ENCODE peak calls at places on chromosomes 7 and 10, in five cellular contexts. One of them, this sample, is unnamed.

GRCh38 chr10:77681839-77682238 is 44.2 kb upstream of the KCNMA1 start:
- DNase-seq in Calu3: no peak
- DNase-seq in OCI-LY7: no peak
- DNase-seq in DND-41: no peak
- DNase-seq in fibroblast of villous mesenchyme: no peak
- DNase-seq in this sample: no peak

GRCh38 chr7:70040971-70041766 is 442.9 kb downstream of the AUTS2 start:
- DNase-seq in Calu3: no peak
- DNase-seq in OCI-LY7: peak; percentile 28
- DNase-seq in DND-41: no peak
- DNase-seq in fibroblast of villous mesenchyme: peak; percentile 17
- DNase-seq in this sample: peak; percentile 40

GRCh38 chr10:4352566-4352961 is 473.4 kb upstream of the AKR1E2 start:
- DNase-seq in DND-41: no peak
- DNase-seq in fibroblast of villous mesenchyme: peak; percentile 90
- DNase-seq in Calu3: peak; percentile 13
- DNase-seq in OCI-LY7: no peak
- DNase-seq in this sample: peak; percentile 72

GRCh38 chr7:141466151-141466904 is 84.9 kb upstream of the AGK start:
- DNase-seq in DND-41: no peak
- DNase-seq in OCI-LY7: no peak
- DNase-seq in Calu3: no peak
- DNase-seq in fibroblast of villous mesenchyme: no peak
- DNase-seq in this sample: no peak

GRCh38 chr7:155362380-155363145 is 64.9 kb downstream of the INSIG1 start:
- DNase-seq in fibroblast of villous mesenchyme: no peak
- DNase-seq in Calu3: no peak
- DNase-seq in OCI-LY7: no peak
- DNase-seq in DND-41: no peak
- DNase-seq in this sample: no peak

GRCh38 chr10:124156524-124157225 is 63.3 kb upstream of the CHST15 start:
- DNase-seq in Calu3: peak; percentile 6
- DNase-seq in fibroblast of villous mesenchyme: no peak
- DNase-seq in OCI-LY7: peak; percentile 29
- DNase-seq in DND-41: no peak
- DNase-seq in this sample: no peak

GRCh38 chr10:62620491-62620890 is 184.0 kb upstream of the ADO start:
- DNase-seq in DND-41: no peak
- DNase-seq in fibroblast of villous mesenchyme: no peak
- DNase-seq in Calu3: no peak
- DNase-seq in OCI-LY7: peak; percentile 38
- DNase-seq in this sample: no peak

GRCh38 chr7:87784424-87784823 is 91.7 kb downstream of the SLC25A40 start:
- DNase-seq in OCI-LY7: peak; percentile 4
- DNase-seq in Calu3: no peak
- DNase-seq in DND-41: no peak
- DNase-seq in fibroblast of villous mesenchyme: peak; percentile 4
- DNase-seq in this sample: peak; percentile 18

GRCh38 chr10:72694476-72695369 is 2.8 kb downstream of the MCU start:
- DNase-seq in fibroblast of villous mesenchyme: peak; percentile 52
- DNase-seq in Calu3: peak; percentile 37
- DNase-seq in OCI-LY7: peak; percentile 33
- DNase-seq in DND-41: no peak
- DNase-seq in this sample: peak; percentile 75

GRCh38 chr10:101228682-101229274 is 485 bp downstream of the LBX1 start:
- DNase-seq in Calu3: no peak
- DNase-seq in DND-41: no peak
- DNase-seq in OCI-LY7: no peak
- DNase-seq in fibroblast of villous mesenchyme: no peak
- DNase-seq in this sample: no peak

GRCh38 chr10:132994371-132994796 is 52.0 kb upstream of the CFAP46 start:
- DNase-seq in fibroblast of villous mesenchyme: peak; percentile 16
- DNase-seq in DND-41: no peak
- DNase-seq in OCI-LY7: no peak
- DNase-seq in Calu3: no peak
- DNase-seq in this sample: peak; percentile 13

GRCh38 chr7:140375808-140376730 is 22.3 kb downstream of the SLC37A3 start:
- DNase-seq in fibroblast of villous mesenchyme: no peak
- DNase-seq in OCI-LY7: no peak
- DNase-seq in Calu3: no peak
- DNase-seq in DND-41: peak; percentile 54
- DNase-seq in this sample: no peak

GRCh38 chr7:146359181-146359580 is 242.6 kb downstream of the CNTNAP2 start:
- DNase-seq in fibroblast of villous mesenchyme: no peak
- DNase-seq in OCI-LY7: no peak
- DNase-seq in Calu3: no peak
- DNase-seq in DND-41: no peak
- DNase-seq in this sample: no peak

GRCh38 chr7:155860840-155861479 is 48.7 kb upstream of the SHH start:
- DNase-seq in Calu3: peak; percentile 88
- DNase-seq in OCI-LY7: no peak
- DNase-seq in DND-41: no peak
- DNase-seq in fibroblast of villous mesenchyme: peak; percentile 34
- DNase-seq in this sample: peak; percentile 72

GRCh38 chr10:70578371-70578947 is 24.1 kb downstream of the PRF1 start:
- DNase-seq in DND-41: peak; percentile 83
- DNase-seq in OCI-LY7: peak; percentile 70
- DNase-seq in Calu3: peak; percentile 86
- DNase-seq in fibroblast of villous mesenchyme: peak; percentile 59
- DNase-seq in this sample: peak; percentile 48

GRCh38 chr10:36118289-36118688 is 476.2 kb upstream of the FZD8 start:
- DNase-seq in Calu3: no peak
- DNase-seq in fibroblast of villous mesenchyme: no peak
- DNase-seq in OCI-LY7: no peak
- DNase-seq in DND-41: no peak
- DNase-seq in this sample: no peak

GRCh38 chr7:133024604-133025003 is 57.3 kb downstream of the CHCHD3 start:
- DNase-seq in OCI-LY7: no peak
- DNase-seq in DND-41: no peak
- DNase-seq in Calu3: no peak
- DNase-seq in fibroblast of villous mesenchyme: no peak
- DNase-seq in this sample: no peak

GRCh38 chr7:84384417-84384816 is 189.8 kb upstream of the SEMA3A start:
- DNase-seq in fibroblast of villous mesenchyme: no peak
- DNase-seq in DND-41: no peak
- DNase-seq in Calu3: no peak
- DNase-seq in OCI-LY7: no peak
- DNase-seq in this sample: no peak

GRCh38 chr10:123624086-123624485 is 42.1 kb upstream of the GPR26 start:
- DNase-seq in Calu3: no peak
- DNase-seq in OCI-LY7: no peak
- DNase-seq in DND-41: no peak
- DNase-seq in fibroblast of villous mesenchyme: no peak
- DNase-seq in this sample: no peak

GRCh38 chr10:5968681-5969453 is 8.5 kb downstream of the IL15RA start:
- DNase-seq in Calu3: peak; percentile 76
- DNase-seq in fibroblast of villous mesenchyme: no peak
- DNase-seq in DND-41: no peak
- DNase-seq in OCI-LY7: no peak
- DNase-seq in this sample: no peak

GRCh38 chr7:103748680-103749079 is 240.8 kb downstream of the RELN start:
- DNase-seq in fibroblast of villous mesenchyme: no peak
- DNase-seq in Calu3: no peak
- DNase-seq in DND-41: no peak
- DNase-seq in OCI-LY7: no peak
- DNase-seq in this sample: no peak

GRCh38 chr7:103751476-103751875 is 238.0 kb downstream of the RELN start:
- DNase-seq in OCI-LY7: no peak
- DNase-seq in Calu3: no peak
- DNase-seq in fibroblast of villous mesenchyme: no peak
- DNase-seq in DND-41: no peak
- DNase-seq in this sample: no peak

DNA sequence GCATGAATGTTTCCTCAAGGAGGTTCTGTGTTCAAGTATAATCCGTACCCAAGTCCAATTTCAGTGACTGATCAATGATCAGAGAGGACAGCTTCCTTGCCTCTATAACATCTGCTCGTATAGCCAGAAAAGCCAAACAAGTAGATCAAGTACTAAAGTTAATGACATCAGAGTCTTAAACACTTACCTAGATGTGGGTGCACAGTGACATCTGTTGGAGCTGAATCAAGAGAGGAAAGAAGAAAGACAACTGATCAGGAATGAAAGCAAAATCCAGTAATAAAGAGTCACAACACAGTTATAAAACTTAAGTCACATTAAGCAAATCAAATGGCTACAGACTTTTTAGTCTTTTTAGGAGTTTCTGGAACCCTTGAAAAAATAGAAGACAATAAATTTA is 236.5 kb downstream of the RELN start:
- DNase-seq in OCI-LY7: no peak
- DNase-seq in Calu3: peak; percentile 17
- DNase-seq in DND-41: no peak
- DNase-seq in fibroblast of villous mesenchyme: peak; percentile 9
- DNase-seq in this sample: peak; percentile 10
- TF ChIP-seq CTCF in OCI-LY7: no peak
- TF ChIP-seq CTCF in Calu3: no peak
- TF ChIP-seq CTCF in DND-41: no peak
- TF ChIP-seq CTCF in fibroblast of villous mesenchyme: no peak
- TF ChIP-seq CTCF in this sample: no peak

GRCh38 chr10:12428447-12429135 is 79.2 kb downstream of the CAMK1D start:
- DNase-seq in fibroblast of villous mesenchyme: no peak
- DNase-seq in OCI-LY7: no peak
- DNase-seq in DND-41: no peak
- DNase-seq in Calu3: no peak
- DNase-seq in this sample: no peak
- TF ChIP-seq CTCF in fibroblast of villous mesenchyme: no peak
- TF ChIP-seq CTCF in OCI-LY7: peak; percentile 25
- TF ChIP-seq CTCF in DND-41: peak; percentile 17
- TF ChIP-seq CTCF in Calu3: no peak
- TF ChIP-seq CTCF in this sample: no peak

GRCh38 chr7:76260171-76260703 is 42.2 kb upstream of the HSPB1 start:
- DNase-seq in DND-41: peak; percentile 29
- DNase-seq in Calu3: peak; percentile 23
- DNase-seq in fibroblast of villous mesenchyme: peak; percentile 11
- DNase-seq in OCI-LY7: peak; percentile 56
- DNase-seq in this sample: peak; percentile 29
- TF ChIP-seq CTCF in DND-41: no peak
- TF ChIP-seq CTCF in Calu3: no peak
- TF ChIP-seq CTCF in fibroblast of villous mesenchyme: no peak
- TF ChIP-seq CTCF in OCI-LY7: no peak
- TF ChIP-seq CTCF in this sample: no peak

DNA sequence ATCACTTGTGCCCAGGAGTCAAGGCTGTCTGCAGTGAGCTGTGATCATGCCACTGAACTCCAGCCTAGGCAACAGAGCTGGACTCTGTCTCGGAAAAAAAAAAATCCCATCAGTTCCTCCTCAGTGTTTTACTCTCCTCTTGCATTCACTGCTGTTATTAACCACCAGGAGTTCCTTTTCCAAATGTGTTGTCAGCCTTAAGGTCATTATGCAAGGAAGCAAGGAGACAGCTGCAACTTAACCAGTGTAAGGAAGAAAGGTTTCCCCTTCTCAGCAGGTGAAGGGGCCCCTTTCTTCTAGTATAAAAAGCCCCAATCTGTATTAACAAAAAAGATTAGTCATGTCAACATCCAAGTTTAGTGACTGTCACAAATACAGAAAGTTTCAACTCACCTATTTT is 86.6 kb upstream of the LEP start:
- DNase-seq in OCI-LY7: no peak
- DNase-seq in fibroblast of villous mesenchyme: no peak
- DNase-seq in Calu3: no peak
- DNase-seq in DND-41: no peak
- DNase-seq in this sample: no peak
- TF ChIP-seq CTCF in OCI-LY7: no peak
- TF ChIP-seq CTCF in fibroblast of villous mesenchyme: no peak
- TF ChIP-seq CTCF in Calu3: no peak
- TF ChIP-seq CTCF in DND-41: no peak
- TF ChIP-seq CTCF in this sample: no peak

DNA sequence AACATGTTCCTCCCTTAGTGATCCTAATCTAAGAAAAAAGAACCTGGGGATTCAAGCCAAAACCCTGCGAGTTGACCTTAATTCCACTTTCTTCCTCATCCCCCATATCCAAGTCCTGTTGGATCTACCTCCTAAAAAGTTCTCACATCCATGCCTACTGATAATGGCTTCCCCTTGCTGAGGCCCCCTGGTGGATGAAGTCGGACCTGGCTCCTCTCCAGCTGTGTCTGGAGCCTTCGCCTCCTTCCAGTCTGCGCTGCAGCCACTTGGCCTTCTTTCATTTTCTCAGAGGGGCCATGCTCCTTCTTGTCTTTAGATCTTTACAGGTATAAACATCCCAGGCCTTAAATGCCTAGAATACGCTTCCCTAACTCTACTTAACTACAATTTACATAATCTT is 8.1 kb downstream of the PDE1C start:
- DNase-seq in fibroblast of villous mesenchyme: peak; percentile 13
- DNase-seq in Calu3: peak; percentile 91
- DNase-seq in DND-41: peak; percentile 35
- DNase-seq in OCI-LY7: peak; percentile 10
- DNase-seq in this sample: peak; percentile 10
- TF ChIP-seq CTCF in fibroblast of villous mesenchyme: peak; percentile 41
- TF ChIP-seq CTCF in Calu3: peak; percentile 89
- TF ChIP-seq CTCF in DND-41: peak; percentile 61
- TF ChIP-seq CTCF in OCI-LY7: peak; percentile 76
- TF ChIP-seq CTCF in this sample: peak; percentile 33